ENCODE peak calls at places on chromosomes 16 and 17, in five cellular contexts. One of them, this sample, is unnamed.

GRCh38 chr17:8250101-8250500 is 1.0 kb downstream of the PFAS start:
- DNase-seq in fibroblast of mammary gland: no peak
- DNase-seq in gastrocnemius medialis: no peak
- DNase-seq in effector memory CD4-positive, alpha-beta T cell: no peak
- DNase-seq in thoracic aorta: no peak
- DNase-seq in this sample: no peak

GRCh38 chr17:77694391-77695363 is 263.8 kb upstream of the TNRC6C start:
- DNase-seq in thoracic aorta: no peak
- DNase-seq in fibroblast of mammary gland: no peak
- DNase-seq in gastrocnemius medialis: no peak
- DNase-seq in effector memory CD4-positive, alpha-beta T cell: no peak
- DNase-seq in this sample: no peak

GRCh38 chr16:87706278-87707000 is 59.3 kb downstream of the KLHDC4 start:
- DNase-seq in effector memory CD4-positive, alpha-beta T cell: no peak
- DNase-seq in gastrocnemius medialis: no peak
- DNase-seq in thoracic aorta: no peak
- DNase-seq in fibroblast of mammary gland: no peak
- DNase-seq in this sample: no peak

GRCh38 chr17:561118-561517 is 153.5 kb downstream of the VPS53 start:
- DNase-seq in fibroblast of mammary gland: peak; percentile 75
- DNase-seq in thoracic aorta: no peak
- DNase-seq in gastrocnemius medialis: no peak
- DNase-seq in effector memory CD4-positive, alpha-beta T cell: no peak
- DNase-seq in this sample: no peak

GRCh38 chr16:48053346-48053745 is 102.4 kb downstream of the ABCC12 start:
- DNase-seq in effector memory CD4-positive, alpha-beta T cell: no peak
- DNase-seq in thoracic aorta: no peak
- DNase-seq in fibroblast of mammary gland: peak; percentile 33
- DNase-seq in gastrocnemius medialis: no peak
- DNase-seq in this sample: no peak

GRCh38 chr16:24980077-24980793 is 34.9 kb downstream of the ARHGAP17 start:
- DNase-seq in gastrocnemius medialis: peak; percentile 87
- DNase-seq in thoracic aorta: no peak
- DNase-seq in effector memory CD4-positive, alpha-beta T cell: no peak
- DNase-seq in fibroblast of mammary gland: no peak
- DNase-seq in this sample: no peak

GRCh38 chr16:84068783-84069464 is 26.3 kb upstream of the SLC38A8 start:
- DNase-seq in thoracic aorta: no peak
- DNase-seq in effector memory CD4-positive, alpha-beta T cell: no peak
- DNase-seq in fibroblast of mammary gland: no peak
- DNase-seq in gastrocnemius medialis: no peak
- DNase-seq in this sample: no peak

GRCh38 chr17:72126575-72127486 is 6.0 kb downstream of the SOX9 start:
- DNase-seq in fibroblast of mammary gland: peak; percentile 70
- DNase-seq in thoracic aorta: no peak
- DNase-seq in gastrocnemius medialis: no peak
- DNase-seq in effector memory CD4-positive, alpha-beta T cell: no peak
- DNase-seq in this sample: no peak

GRCh38 chr17:38674749-38675615 is at the start of gene EPOP:
- DNase-seq in fibroblast of mammary gland: peak; percentile 74
- DNase-seq in effector memory CD4-positive, alpha-beta T cell: peak; percentile 72
- DNase-seq in thoracic aorta: peak; percentile 65
- DNase-seq in gastrocnemius medialis: peak; percentile 55
- DNase-seq in this sample: peak; percentile 95

GRCh38 chr16:85655216-85656129 is 33.3 kb downstream of the GINS2 start:
- DNase-seq in gastrocnemius medialis: no peak
- DNase-seq in effector memory CD4-positive, alpha-beta T cell: no peak
- DNase-seq in thoracic aorta: no peak
- DNase-seq in fibroblast of mammary gland: no peak
- DNase-seq in this sample: no peak

GRCh38 chr17:14356043-14356637 is 55.3 kb downstream of the HS3ST3B1 start:
- DNase-seq in thoracic aorta: no peak
- DNase-seq in effector memory CD4-positive, alpha-beta T cell: no peak
- DNase-seq in fibroblast of mammary gland: no peak
- DNase-seq in gastrocnemius medialis: no peak
- DNase-seq in this sample: no peak

GRCh38 chr17:61579961-61580360 is 11.1 kb downstream of the NACA2 start:
- DNase-seq in fibroblast of mammary gland: no peak
- DNase-seq in effector memory CD4-positive, alpha-beta T cell: no peak
- DNase-seq in thoracic aorta: no peak
- DNase-seq in gastrocnemius medialis: no peak
- DNase-seq in this sample: no peak

GRCh38 chr17:70829876-70830275 is 660.5 kb downstream of the KCNJ2 start:
- DNase-seq in fibroblast of mammary gland: no peak
- DNase-seq in thoracic aorta: no peak
- DNase-seq in gastrocnemius medialis: no peak
- DNase-seq in effector memory CD4-positive, alpha-beta T cell: no peak
- DNase-seq in this sample: no peak

GRCh38 chr16:307691-308312 is 24.8 kb downstream of the PDIA2 start:
- DNase-seq in thoracic aorta: no peak
- DNase-seq in effector memory CD4-positive, alpha-beta T cell: no peak
- DNase-seq in gastrocnemius medialis: no peak
- DNase-seq in fibroblast of mammary gland: no peak
- DNase-seq in this sample: no peak

GRCh38 chr17:17545031-17545820 is 46.3 kb downstream of the PEMT start:
- DNase-seq in gastrocnemius medialis: no peak
- DNase-seq in effector memory CD4-positive, alpha-beta T cell: no peak
- DNase-seq in thoracic aorta: no peak
- DNase-seq in fibroblast of mammary gland: peak; percentile 57
- DNase-seq in this sample: peak; percentile 36

GRCh38 chr16:65895486-65895885 is 471.0 kb upstream of the CDH5 start:
- DNase-seq in fibroblast of mammary gland: no peak
- DNase-seq in thoracic aorta: no peak
- DNase-seq in effector memory CD4-positive, alpha-beta T cell: no peak
- DNase-seq in gastrocnemius medialis: no peak
- DNase-seq in this sample: no peak

GRCh38 chr17:20975566-20975965 is 67.2 kb downstream of the USP22 start:
- DNase-seq in thoracic aorta: no peak
- DNase-seq in effector memory CD4-positive, alpha-beta T cell: no peak
- DNase-seq in gastrocnemius medialis: no peak
- DNase-seq in fibroblast of mammary gland: peak; percentile 64
- DNase-seq in this sample: no peak

GRCh38 chr17:42670199-42670924 is 6.4 kb downstream of the PLEKHH3 start:
- DNase-seq in effector memory CD4-positive, alpha-beta T cell: peak; percentile 29
- DNase-seq in gastrocnemius medialis: no peak
- DNase-seq in thoracic aorta: no peak
- DNase-seq in fibroblast of mammary gland: no peak
- DNase-seq in this sample: no peak

GRCh38 chr16:9090101-9090959 is 1.1 kb upstream of the HAPSTR1 start:
- DNase-seq in effector memory CD4-positive, alpha-beta T cell: peak; percentile 4
- DNase-seq in gastrocnemius medialis: peak; percentile 48
- DNase-seq in thoracic aorta: no peak
- DNase-seq in fibroblast of mammary gland: no peak
- DNase-seq in this sample: no peak

GRCh38 chr16:7597677-7598076 is 265.0 kb downstream of the RBFOX1 start:
- DNase-seq in effector memory CD4-positive, alpha-beta T cell: no peak
- DNase-seq in gastrocnemius medialis: no peak
- DNase-seq in thoracic aorta: no peak
- DNase-seq in fibroblast of mammary gland: no peak
- DNase-seq in this sample: no peak

GRCh38 chr17:36468903-36469635 is 17.4 kb upstream of the ZNHIT3 start:
- DNase-seq in thoracic aorta: no peak
- DNase-seq in effector memory CD4-positive, alpha-beta T cell: no peak
- DNase-seq in gastrocnemius medialis: no peak
- DNase-seq in fibroblast of mammary gland: no peak
- DNase-seq in this sample: no peak

GRCh38 chr17:71870546-71870862 is 250.3 kb upstream of the SOX9 start:
- DNase-seq in thoracic aorta: no peak
- DNase-seq in gastrocnemius medialis: no peak
- DNase-seq in effector memory CD4-positive, alpha-beta T cell: no peak
- DNase-seq in fibroblast of mammary gland: no peak
- DNase-seq in this sample: no peak

GRCh38 chr17:67689534-67690177 is 28.1 kb upstream of the NOL11 start:
- DNase-seq in thoracic aorta: peak; percentile 11
- DNase-seq in effector memory CD4-positive, alpha-beta T cell: no peak
- DNase-seq in gastrocnemius medialis: no peak
- DNase-seq in fibroblast of mammary gland: peak; percentile 76
- DNase-seq in this sample: no peak

GRCh38 chr16:66120656-66121055 is 245.8 kb upstream of the CDH5 start:
- DNase-seq in fibroblast of mammary gland: no peak
- DNase-seq in effector memory CD4-positive, alpha-beta T cell: no peak
- DNase-seq in gastrocnemius medialis: no peak
- DNase-seq in thoracic aorta: no peak
- DNase-seq in this sample: no peak

GRCh38 chr17:38579934-38580333 is 25.8 kb downstream of the SRCIN1 start:
- DNase-seq in fibroblast of mammary gland: peak; percentile 52
- DNase-seq in thoracic aorta: no peak
- DNase-seq in gastrocnemius medialis: no peak
- DNase-seq in effector memory CD4-positive, alpha-beta T cell: no peak
- DNase-seq in this sample: peak; percentile 69

GRCh38 chr17:43360376-43360738 is 38.4 kb upstream of the ARL4D start:
- DNase-seq in effector memory CD4-positive, alpha-beta T cell: peak; percentile 59
- DNase-seq in gastrocnemius medialis: peak; percentile 65
- DNase-seq in fibroblast of mammary gland: peak; percentile 97
- DNase-seq in thoracic aorta: no peak
- DNase-seq in this sample: no peak

GRCh38 chr16:22092143-22092933 is at the start of gene VWA3A:
- DNase-seq in thoracic aorta: no peak
- DNase-seq in gastrocnemius medialis: no peak
- DNase-seq in fibroblast of mammary gland: peak; percentile 41
- DNase-seq in effector memory CD4-positive, alpha-beta T cell: no peak
- DNase-seq in this sample: peak; percentile 60

GRCh38 chr17:35387496-35387895 is 14.1 kb upstream of the SLFN11 start:
- DNase-seq in thoracic aorta: no peak
- DNase-seq in effector memory CD4-positive, alpha-beta T cell: no peak
- DNase-seq in fibroblast of mammary gland: no peak
- DNase-seq in gastrocnemius medialis: no peak
- DNase-seq in this sample: no peak
- H3K4me3 ChIP-seq in thoracic aorta: no peak overlapping the region
- H3K4me3 ChIP-seq in effector memory CD4-positive, alpha-beta T cell: no peak overlapping the region
- H3K4me3 ChIP-seq in fibroblast of mammary gland: no peak overlapping the region
- H3K4me3 ChIP-seq in gastrocnemius medialis: no peak overlapping the region
- H3K4me3 ChIP-seq in this sample: no peak overlapping the region

DNA sequence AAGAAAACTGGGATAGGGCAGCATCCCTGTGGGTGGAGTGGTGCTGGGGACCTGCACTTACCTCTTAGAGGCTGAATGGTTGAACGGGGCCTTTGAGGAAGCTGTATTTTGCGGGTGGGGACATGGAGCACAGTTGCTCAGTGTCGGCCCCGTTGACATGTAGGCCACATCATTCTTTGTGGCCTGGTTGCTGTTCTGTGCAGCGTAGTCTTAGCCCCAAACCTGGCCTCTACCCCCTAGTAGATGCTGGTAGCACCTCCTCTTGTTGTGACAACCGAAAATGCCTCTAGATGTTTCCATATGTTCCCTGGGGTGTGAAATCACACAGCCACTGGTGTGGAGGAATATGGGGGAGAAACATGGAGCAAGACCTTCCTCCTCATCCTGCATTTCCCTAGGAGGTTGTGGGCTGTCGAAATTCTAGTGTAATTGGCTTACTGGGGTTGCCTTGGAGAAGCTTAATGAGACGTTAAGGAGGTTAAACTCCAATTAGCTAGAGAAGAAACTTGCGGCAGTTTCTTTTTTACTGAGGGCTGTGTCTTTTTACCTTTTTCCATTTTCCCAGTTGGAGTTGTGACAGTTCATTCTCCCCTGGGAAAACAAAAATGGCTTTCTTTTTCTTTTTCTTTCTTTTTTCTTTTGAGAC is 9.4 kb downstream of the ABCC1 start:
- DNase-seq in gastrocnemius medialis: no peak
- DNase-seq in effector memory CD4-positive, alpha-beta T cell: no peak
- DNase-seq in thoracic aorta: no peak
- DNase-seq in fibroblast of mammary gland: no peak
- DNase-seq in this sample: no peak
- H3K4me3 ChIP-seq in gastrocnemius medialis: no peak overlapping the region
- H3K4me3 ChIP-seq in effector memory CD4-positive, alpha-beta T cell: no peak overlapping the region
- H3K4me3 ChIP-seq in thoracic aorta: no peak overlapping the region
- H3K4me3 ChIP-seq in fibroblast of mammary gland: no peak overlapping the region
- H3K4me3 ChIP-seq in this sample: no peak overlapping the region

GRCh38 chr16:1408171-1408837 is 6.2 kb downstream of the UNKL start:
- DNase-seq in gastrocnemius medialis: peak; percentile 91
- DNase-seq in fibroblast of mammary gland: peak; percentile 81
- DNase-seq in effector memory CD4-positive, alpha-beta T cell: peak; percentile 91
- DNase-seq in thoracic aorta: peak; percentile 79
- DNase-seq in this sample: peak; percentile 86
- H3K4me3 ChIP-seq in gastrocnemius medialis: peak overlapping the region; percentile 66
- H3K4me3 ChIP-seq in fibroblast of mammary gland: peak overlapping the region; percentile 62
- H3K4me3 ChIP-seq in effector memory CD4-positive, alpha-beta T cell: peak overlapping the region; percentile 50
- H3K4me3 ChIP-seq in thoracic aorta: peak overlapping the region; percentile 71
- H3K4me3 ChIP-seq in this sample: peak overlapping the region; percentile 68

GRCh38 chr17:73140531-73140930 is 24.3 kb upstream of the SSTR2 start:
- DNase-seq in effector memory CD4-positive, alpha-beta T cell: no peak
- DNase-seq in gastrocnemius medialis: no peak
- DNase-seq in fibroblast of mammary gland: no peak
- DNase-seq in thoracic aorta: no peak
- DNase-seq in this sample: no peak

GRCh38 chr17:73141411-73141810 is 23.4 kb upstream of the SSTR2 start:
- DNase-seq in thoracic aorta: no peak
- DNase-seq in fibroblast of mammary gland: no peak
- DNase-seq in gastrocnemius medialis: no peak
- DNase-seq in effector memory CD4-positive, alpha-beta T cell: no peak
- DNase-seq in this sample: no peak

GRCh38 chr17:73138541-73139138 is 26.2 kb upstream of the SSTR2 start:
- DNase-seq in thoracic aorta: no peak
- DNase-seq in effector memory CD4-positive, alpha-beta T cell: no peak
- DNase-seq in fibroblast of mammary gland: no peak
- DNase-seq in gastrocnemius medialis: no peak
- DNase-seq in this sample: no peak

GRCh38 chr17:73137376-73137775 is 27.4 kb upstream of the SSTR2 start:
- DNase-seq in effector memory CD4-positive, alpha-beta T cell: no peak
- DNase-seq in fibroblast of mammary gland: no peak
- DNase-seq in thoracic aorta: no peak
- DNase-seq in gastrocnemius medialis: no peak
- DNase-seq in this sample: no peak

DNA sequence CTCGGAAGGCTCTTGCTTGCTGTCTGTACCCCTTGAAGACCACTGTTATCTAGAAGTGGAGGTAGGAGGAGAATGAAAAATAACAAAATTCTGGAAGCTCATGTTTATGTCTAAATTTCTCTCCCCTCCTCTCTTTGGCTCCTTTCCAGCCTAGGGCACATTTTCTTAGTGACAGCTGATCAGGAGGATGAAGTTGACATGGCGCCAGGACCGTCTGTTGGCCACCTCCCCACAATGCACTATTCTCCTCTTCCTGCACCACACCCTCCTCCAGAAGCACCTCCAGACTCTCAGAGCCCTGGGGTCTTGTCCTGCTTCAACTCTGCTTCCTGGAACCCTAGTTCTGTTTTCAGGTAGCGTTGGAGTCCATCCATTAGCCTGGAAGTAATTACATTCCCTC is 25.5 kb upstream of the SSTR2 start:
- DNase-seq in gastrocnemius medialis: no peak
- DNase-seq in effector memory CD4-positive, alpha-beta T cell: no peak
- DNase-seq in fibroblast of mammary gland: no peak
- DNase-seq in thoracic aorta: no peak
- DNase-seq in this sample: no peak
- H3K4me3 ChIP-seq in gastrocnemius medialis: no peak overlapping the region
- H3K4me3 ChIP-seq in effector memory CD4-positive, alpha-beta T cell: no peak overlapping the region
- H3K4me3 ChIP-seq in fibroblast of mammary gland: no peak overlapping the region
- H3K4me3 ChIP-seq in thoracic aorta: no peak overlapping the region
- H3K4me3 ChIP-seq in this sample: no peak overlapping the region

GRCh38 chr17:76527430-76528111 is 9.9 kb downstream of the CYGB start:
- DNase-seq in effector memory CD4-positive, alpha-beta T cell: peak; percentile 12
- DNase-seq in gastrocnemius medialis: peak; percentile 69
- DNase-seq in fibroblast of mammary gland: peak; percentile 92
- DNase-seq in thoracic aorta: peak; percentile 38
- DNase-seq in this sample: no peak
- H3K4me3 ChIP-seq in effector memory CD4-positive, alpha-beta T cell: no peak overlapping the region
- H3K4me3 ChIP-seq in gastrocnemius medialis: peak overlapping the region; percentile 35
- H3K4me3 ChIP-seq in fibroblast of mammary gland: no peak overlapping the region
- H3K4me3 ChIP-seq in thoracic aorta: peak overlapping the region; percentile 59
- H3K4me3 ChIP-seq in this sample: no peak overlapping the region